ENCODE peak calls at places on chromosome 1, in ten cellular contexts. M is effector CD4-positive, alpha-beta T cell; C is occipital lobe; D is H54; Q is AG08395; F is HT1080; S is posterior cingulate gyrus; G is AML-193; L is stimulated activated CD4-positive, alpha-beta T cell treated with anti-CD3 and anti-CD28 coated beads, Interleukin-4, amount 100 ng/mL, for 1 hour; P is lung. A is an unnamed sample.

GRCh38 chr1:221350091-221350490 is 391.8 kb downstream of the DUSP10 start:
- DNase-seq in S (no peak), P (no peak), Q (no peak), G (no peak), M (no peak), C (no peak), F (no peak), D (no peak), L (no peak), A (no peak)

GRCh38 chr1:47738560-47739182 is 258.5 kb downstream of the TRABD2B start:
- DNase-seq in L (no peak), D (no peak), M (no peak), Q (peak), F (peak), S (no peak), P (peak), C (no peak), G (peak), A (no peak)

GRCh38 chr1:14686701-14687100 is 88.2 kb downstream of the KAZN start:
- DNase-seq in P (no peak), Q (no peak), S (no peak), D (no peak), F (no peak), C (no peak), M (no peak), L (no peak), G (no peak), A (no peak)

GRCh38 chr1:162349635-162350330 is 26.9 kb downstream of the SPATA46 start:
- DNase-seq in D (peak), P (no peak), F (peak), Q (peak), M (no peak), L (no peak), C (no peak), G (no peak), S (no peak), A (no peak)

GRCh38 chr1:84998642-84999280 is 1.8 kb upstream of the MCOLN2 start:
- DNase-seq in L (peak), M (peak), P (no peak), C (no peak), F (peak), D (no peak), Q (no peak), S (no peak), G (no peak), A (no peak)

GRCh38 chr1:84103197-84103992 is 40.7 kb upstream of the PRKACB start:
- DNase-seq in S (no peak), G (peak), L (no peak), D (peak), P (no peak), Q (peak), M (no peak), C (peak), F (peak), A (peak)

GRCh38 chr1:82269466-82269865 is 468.7 kb downstream of the ADGRL2 start:
- DNase-seq in D (peak), P (no peak), F (peak), M (no peak), Q (peak), G (no peak), L (no peak), S (no peak), C (no peak), A (no peak)

GRCh38 chr1:91672601-91673161 is 172.0 kb downstream of the CDC7 start:
- DNase-seq in P (no peak), C (no peak), S (no peak), Q (no peak), M (no peak), F (no peak), L (no peak), G (no peak), D (no peak), A (no peak)

GRCh38 chr1:180644526-180645206 is 12.8 kb downstream of the XPR1 start:
- DNase-seq in L (no peak), F (no peak), C (no peak), S (no peak), G (no peak), M (no peak), Q (no peak), P (no peak), D (no peak), A (no peak)

GRCh38 chr1:63317007-63317813 is 5.2 kb upstream of the FOXD3 start:
- DNase-seq in M (no peak), G (peak), F (peak), D (peak), C (no peak), L (peak), Q (peak), S (peak), P (peak), A (peak)

GRCh38 chr1:19772053-19772452 is 27.7 kb downstream of the TMCO4 start:
- DNase-seq in F (no peak), M (no peak), D (no peak), P (no peak), L (no peak), G (no peak), S (no peak), Q (no peak), C (no peak), A (no peak)

GRCh38 chr1:247204177-247204647 is 32.4 kb upstream of the ZNF124 start:
- DNase-seq in S (no peak), C (no peak), P (no peak), L (no peak), D (no peak), F (no peak), M (no peak), G (no peak), Q (no peak), A (no peak)